ENCODE peak calls at places on chromosomes 3 and 15, in five cellular contexts. H is GM12878, T is HepG2, E is HCT116, C is K562. B is an unnamed sample.

GRCh38 chr3:100023150-100023549 is 91.2 kb downstream of the FILIP1L start:
- DNase-seq in H (no peak), T (peak), E (no peak), C (no peak), B (no peak)

GRCh38 chr3:24264748-24265158 is 229.9 kb downstream of the THRB start:
- DNase-seq in H (no peak), T (peak), E (peak), C (peak), B (no peak)

GRCh38 chr3:12670365-12670764 is 6.4 kb upstream of the RAF1 start:
- DNase-seq in H (no peak), T (no peak), E (no peak), C (no peak), B (no peak)

GRCh38 chr3:150599611-150600297 is 3.4 kb upstream of the SELENOT start:
- DNase-seq in H (no peak), T (no peak), E (peak), C (peak), B (no peak)

GRCh38 chr15:58766290-58766689 is 4.8 kb upstream of the MINDY2 start:
- DNase-seq in H (no peak), T (no peak), E (no peak), C (no peak), B (no peak)

GRCh38 chr3:46893146-46893748 is 15.7 kb downstream of the PTH1R start:
- DNase-seq in H (no peak), T (no peak), E (no peak), C (no peak), B (no peak)

GRCh38 chr3:36969085-36969484 is 23.8 kb downstream of the EPM2AIP1 start:
- DNase-seq in H (no peak), T (no peak), E (no peak), C (no peak), B (no peak)

GRCh38 chr3:25428003-25428861 is at the start of gene RARB:
- DNase-seq in H (no peak), T (peak), E (no peak), C (peak), B (peak)

GRCh38 chr3:101243285-101244211 is 76.8 kb downstream of the IMPG2 start:
- DNase-seq in H (no peak), T (no peak), E (no peak), C (no peak), B (no peak)

GRCh38 chr15:25244731-25245585 is 193.9 kb downstream of the UBE3A start:
- DNase-seq in H (no peak), T (no peak), E (no peak), C (no peak), B (peak)

GRCh38 chr3:14804835-14805780 is 13.7 kb upstream of the FGD5 start:
- DNase-seq in H (no peak), T (peak), E (no peak), C (peak), B (no peak)

GRCh38 chr3:25820816-25821486 is 31.1 kb downstream of the OXSM start:
- DNase-seq in H (no peak), T (no peak), E (no peak), C (no peak), B (no peak)

DNA sequence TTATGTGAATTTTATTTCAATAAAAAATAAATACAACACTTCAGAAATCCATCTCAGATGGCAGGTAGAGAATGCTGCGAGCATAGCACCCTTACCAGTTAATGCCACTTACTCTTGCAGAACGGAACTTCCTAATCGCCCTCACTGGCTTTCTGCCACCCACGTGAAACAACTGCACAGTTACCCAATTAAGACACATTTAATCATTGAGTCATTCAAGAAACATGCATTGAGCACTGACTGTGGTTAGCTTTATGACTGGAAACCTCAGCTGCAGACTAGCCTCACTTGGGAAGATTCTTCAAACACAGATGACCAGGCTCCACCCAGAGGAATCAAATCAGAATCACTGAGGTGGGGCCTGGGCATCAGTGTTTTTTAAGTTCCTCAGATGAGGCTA is 5.6 kb upstream of the MFGE8 start:
- DNase-seq in H (peak), T (no peak), E (peak), C (no peak), B (peak)
- TF ChIP-seq SRF in H (no peak), T (no peak), E (peak), C (no peak), B (no peak)

GRCh38 chr3:136336329-136337100 is 86.4 kb downstream of the PCCB start:
- DNase-seq in H (no peak), T (no peak), E (no peak), C (no peak), B (no peak)
- TF ChIP-seq SRF in H (no peak), T (no peak), E (no peak), C (no peak), B (no peak)

GRCh38 chr15:80384442-80384841 is 19.7 kb upstream of the ARNT2 start:
- DNase-seq in H (no peak), T (no peak), E (no peak), C (no peak), B (no peak)

GRCh38 chr15:80382285-80382684 is 21.9 kb upstream of the ARNT2 start:
- DNase-seq in H (no peak), T (no peak), E (no peak), C (no peak), B (no peak)

GRCh38 chr15:80375968-80376891 is 28.0 kb upstream of the ARNT2 start:
- DNase-seq in H (no peak), T (no peak), E (no peak), C (no peak), B (no peak)

GRCh38 chr15:80379671-80380070 is 24.5 kb upstream of the ARNT2 start:
- DNase-seq in H (no peak), T (no peak), E (no peak), C (no peak), B (no peak)
- TF ChIP-seq SRF in H (no peak), T (no peak), E (no peak), C (no peak), B (no peak)

GRCh38 chr3:149419816-149420215 is 42.4 kb upstream of the TM4SF1 start:
- DNase-seq in H (no peak), T (no peak), E (no peak), C (no peak), B (no peak)

GRCh38 chr3:149417727-149418126 is 40.3 kb upstream of the TM4SF1 start:
- DNase-seq in H (no peak), T (no peak), E (no peak), C (no peak), B (no peak)

GRCh38 chr3:149424921-149425320 is 47.5 kb upstream of the TM4SF1 start:
- DNase-seq in H (no peak), T (no peak), E (no peak), C (no peak), B (no peak)

GRCh38 chr3:149426325-149426724 is 48.2 kb upstream of the TM4SF4 start:
- DNase-seq in H (no peak), T (no peak), E (no peak), C (no peak), B (no peak)

DNA sequence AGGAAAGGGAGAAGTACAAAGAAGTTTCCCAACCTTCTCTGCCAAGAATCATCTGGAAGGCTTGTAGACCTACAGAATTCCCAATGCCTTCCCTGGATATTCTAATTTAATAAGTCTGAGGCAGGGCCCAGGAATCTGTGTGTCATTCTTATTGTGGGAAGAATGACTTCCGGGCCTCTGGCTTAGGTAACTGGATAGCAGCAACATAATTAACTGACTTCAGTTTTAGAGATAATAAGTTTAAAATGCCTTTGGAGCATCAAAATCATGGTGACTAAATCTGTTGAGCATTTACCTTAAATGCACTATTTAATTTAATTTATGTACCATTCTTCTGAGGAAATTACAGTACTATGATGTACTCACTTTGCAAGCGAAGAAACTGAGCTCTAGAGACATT is 44.3 kb upstream of the TM4SF1 start:
- DNase-seq in H (no peak), T (no peak), E (no peak), C (no peak), B (no peak)
- TF ChIP-seq SRF in H (no peak), T (no peak), E (no peak), C (no peak), B (no peak)

GRCh38 chr3:111229301-111229700 is 157.7 kb downstream of the NECTIN3 start:
- DNase-seq in H (no peak), T (no peak), E (no peak), C (no peak), B (no peak)

GRCh38 chr3:111227216-111227615 is 155.6 kb downstream of the NECTIN3 start:
- DNase-seq in H (no peak), T (no peak), E (no peak), C (no peak), B (no peak)
- TF ChIP-seq SRF in H (no peak), T (no peak), E (no peak), C (no peak), B (no peak)

DNA sequence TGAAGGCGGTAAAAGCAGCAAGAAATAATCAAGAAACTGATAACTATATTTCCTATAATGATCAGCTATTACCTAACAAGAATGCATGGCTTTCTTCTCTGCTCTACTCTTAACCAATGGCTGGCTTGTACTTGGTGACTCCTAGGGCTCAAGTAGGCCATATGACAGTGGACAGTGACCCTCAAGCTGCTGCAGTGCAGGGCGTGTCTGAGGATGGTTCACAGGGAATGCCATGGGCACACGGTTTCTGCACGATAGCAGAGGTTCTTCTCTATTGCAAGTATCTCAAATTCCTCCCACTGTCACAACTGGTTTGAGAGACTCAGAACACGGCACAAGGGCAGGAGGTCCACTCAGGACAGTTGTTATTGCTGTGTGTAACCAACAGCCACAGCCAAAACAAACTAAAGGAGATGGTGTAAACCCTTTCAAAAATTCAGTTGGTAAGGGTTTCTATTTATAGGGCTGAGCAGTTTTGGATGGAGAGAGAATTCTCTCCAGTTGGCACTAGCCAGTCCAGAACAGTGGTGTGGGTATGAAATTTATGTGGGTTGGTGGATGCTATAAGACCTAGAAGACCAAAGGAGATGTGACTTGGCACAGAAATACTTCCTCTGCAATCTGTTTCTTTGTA is 103.2 kb upstream of the ST8SIA2 start:
- DNase-seq in H (no peak), T (no peak), E (no peak), C (no peak), B (no peak)
- TF ChIP-seq SRF in H (no peak), T (no peak), E (no peak), C (no peak), B (no peak)

GRCh38 chr3:123881771-123882170 is 2.4 kb downstream of the MYLK start:
- DNase-seq in H (no peak), T (no peak), E (no peak), C (no peak), B (no peak)

GRCh38 chr3:123884993-123885392 is 861 bp upstream of the MYLK start:
- DNase-seq in H (no peak), T (no peak), E (no peak), C (no peak), B (no peak)

GRCh38 chr3:123883656-123884257 is 375 bp downstream of the MYLK start:
- DNase-seq in H (no peak), T (no peak), E (no peak), C (no peak), B (peak)

GRCh38 chr3:123883111-123883510 is 1.0 kb downstream of the MYLK start:
- DNase-seq in H (no peak), T (no peak), E (no peak), C (no peak), B (no peak)

GRCh38 chr3:123884258-123884831 is at the start of gene MYLK:
- DNase-seq in H (no peak), T (peak), E (peak), C (peak), B (peak)
- TF ChIP-seq SRF in H (no peak), T (no peak), E (no peak), C (no peak), B (no peak)

DNA sequence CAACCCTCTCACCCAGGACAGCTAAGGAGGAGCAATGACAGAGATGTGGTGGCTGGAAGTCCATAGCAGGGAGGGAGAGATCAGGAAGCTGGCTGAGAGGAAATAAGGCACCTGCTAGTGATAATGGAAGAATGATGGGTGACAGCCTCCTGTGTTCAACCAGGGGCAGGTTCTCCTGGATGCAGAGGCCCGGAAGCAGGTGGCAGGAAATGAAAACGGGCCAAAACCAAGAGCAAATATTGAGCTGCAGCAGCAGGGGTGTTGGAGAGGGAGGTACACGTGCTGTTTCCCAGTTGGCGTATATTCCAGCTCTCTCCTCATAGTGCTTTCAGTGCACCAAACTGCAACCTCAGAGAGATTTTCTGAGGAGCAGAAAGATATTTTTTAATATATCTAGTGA is 213.5 kb upstream of the TBL1XR1 start:
- DNase-seq in H (no peak), T (no peak), E (no peak), C (no peak), B (no peak)
- TF ChIP-seq SRF in H (no peak), T (no peak), E (no peak), C (no peak), B (no peak)

B was measured in H1.